ENCODE peak calls at places on chromosomes 5 and 9, in nine cellular contexts. B, X, W, K, P, E, H, D and Z are unnamed samples.
A peak's percentile ranks its signal among the peaks of the same experiment; 100 is the strongest.

GRCh38 chr9:93473411-93473810 is 20.0 kb upstream of the FAM120AOS start:
- DNase-seq in B (no peak), X (peak; percentile 29), H (no peak), K (no peak), E (no peak), W (peak; percentile 70), P (no peak), D (no peak), Z (peak; percentile 24)

GRCh38 chr5:59666709-59667108 is 226.8 kb downstream of the PDE4D start:
- DNase-seq in H (peak; percentile 13), X (no peak), W (no peak), P (no peak), B (no peak), E (no peak), D (no peak), K (no peak), Z (no peak)

GRCh38 chr5:159099049-159099760 is 511 bp downstream of the EBF1 start:
- DNase-seq in W (peak; percentile 86), D (peak; percentile 40), B (no peak), P (no peak), X (peak; percentile 64), K (no peak), E (no peak), H (no peak), Z (peak; percentile 60)

GRCh38 chr9:89657765-89658164 is 53.0 kb downstream of the GADD45G start:
- DNase-seq in K (no peak), B (no peak), D (no peak), X (no peak), H (no peak), P (no peak), W (no peak), E (peak; percentile 20), Z (no peak)

GRCh38 chr9:14277202-14277601 is 36.7 kb downstream of the NFIB start:
- DNase-seq in P (no peak), B (no peak), H (no peak), W (peak; percentile 69), E (no peak), D (no peak), X (peak; percentile 43), K (no peak), Z (peak; percentile 65)

GRCh38 chr9:81588148-81588874 is 101.0 kb downstream of the TLE1 start:
- DNase-seq in B (no peak), H (peak; percentile 44), D (no peak), P (no peak), W (peak; percentile 90), K (no peak), X (peak; percentile 84), E (no peak), Z (no peak)

GRCh38 chr5:3912790-3913189 is 317.2 kb downstream of the IRX1 start:
- DNase-seq in B (no peak), X (no peak), H (no peak), P (no peak), E (no peak), W (no peak), K (no peak), D (no peak), Z (no peak)

GRCh38 chr5:76041863-76042262 is 41.3 kb upstream of the SV2C start:
- DNase-seq in P (no peak), X (no peak), W (no peak), H (no peak), E (no peak), D (peak; percentile 73), B (no peak), K (no peak), Z (no peak)

GRCh38 chr5:41433552-41434181 is 76.7 kb downstream of the PLCXD3 start:
- DNase-seq in H (no peak), P (no peak), W (peak; percentile 36), E (no peak), X (no peak), B (no peak), D (peak; percentile 23), K (no peak), Z (no peak)

GRCh38 chr9:6811436-6811835 is 53.7 kb downstream of the KDM4C start:
- DNase-seq in E (no peak), B (no peak), H (no peak), W (peak; percentile 3), D (no peak), P (no peak), K (no peak), X (no peak), Z (no peak)

GRCh38 chr9:92385474-92385873 is 18.9 kb downstream of the OGN start:
- DNase-seq in P (no peak), H (no peak), D (no peak), K (no peak), E (no peak), B (no peak), W (no peak), X (no peak), Z (peak; percentile 35)

GRCh38 chr9:124654431-124654830 is 116.7 kb downstream of the NR6A1 start:
- DNase-seq in D (no peak), P (no peak), B (no peak), H (no peak), W (peak; percentile 50), K (no peak), X (peak; percentile 31), E (no peak), Z (no peak)

GRCh38 chr5:95644351-95645042 is 2.1 kb upstream of the RFESD start:
- DNase-seq in K (no peak), D (peak; percentile 42), E (no peak), W (peak; percentile 74), X (peak; percentile 66), H (peak; percentile 63), B (no peak), P (peak; percentile 8), Z (peak; percentile 72)

GRCh38 chr5:36792560-36793180 is 83.9 kb upstream of the NIPBL start:
- DNase-seq in E (no peak), W (no peak), P (no peak), X (no peak), K (no peak), H (no peak), B (no peak), D (no peak), Z (no peak)

GRCh38 chr9:87034891-87035290 is 87.6 kb upstream of the GAS1 start:
- DNase-seq in P (no peak), B (no peak), E (no peak), K (no peak), W (peak; percentile 48), X (no peak), H (no peak), D (no peak), Z (no peak)

GRCh38 chr9:2157277-2158105 is 142.3 kb downstream of the SMARCA2 start:
- DNase-seq in K (no peak), W (peak; percentile 92), E (no peak), X (peak; percentile 78), D (no peak), B (no peak), P (peak; percentile 49), H (peak; percentile 18), Z (peak; percentile 70)

GRCh38 chr5:154236-154635 is 37.1 kb upstream of the LRRC14B start:
- DNase-seq in D (no peak), K (no peak), E (no peak), X (no peak), W (peak; percentile 19), B (no peak), P (no peak), H (no peak), Z (peak; percentile 65)

GRCh38 chr5:169904059-169904458 is 76.2 kb downstream of the INSYN2B start:
- DNase-seq in K (no peak), P (no peak), W (peak; percentile 59), X (peak; percentile 24), D (no peak), E (no peak), B (no peak), H (no peak), Z (peak; percentile 31)

GRCh38 chr9:82188817-82189216 is 200.2 kb downstream of the SPATA31D1 start:
- DNase-seq in H (no peak), P (no peak), B (no peak), X (no peak), D (no peak), W (no peak), E (no peak), K (no peak), Z (peak; percentile 9)

GRCh38 chr5:40447438-40447837 is 232.3 kb upstream of the PTGER4 start:
- DNase-seq in P (no peak), X (no peak), E (no peak), D (no peak), K (no peak), B (no peak), W (peak; percentile 40), H (no peak), Z (peak; percentile 18)

GRCh38 chr5:139473565-139473964 is 2.8 kb downstream of the SMIM33 start:
- DNase-seq in H (no peak), X (peak; percentile 48), P (no peak), B (no peak), W (peak; percentile 58), D (no peak), E (no peak), K (no peak), Z (peak; percentile 27)

GRCh38 chr9:123996731-123997421 is 14.7 kb upstream of the LHX2 start:
- DNase-seq in P (no peak), H (no peak), B (no peak), D (peak; percentile 29), E (no peak), W (peak; percentile 43), K (no peak), X (peak; percentile 44), Z (peak; percentile 58)

GRCh38 chr5:170270670-170271069 is 26.9 kb downstream of the LCP2 start:
- DNase-seq in E (no peak), K (no peak), D (no peak), B (no peak), P (no peak), W (no peak), H (no peak), X (no peak), Z (no peak)

GRCh38 chr9:94011134-94011533 is 56.0 kb upstream of the BARX1 start:
- DNase-seq in P (no peak), B (no peak), H (peak; percentile 19), D (no peak), K (no peak), X (peak; percentile 68), E (no peak), W (peak; percentile 66), Z (no peak)

GRCh38 chr5:115815693-115816225 is 700 bp downstream of the CDO1 start:
- DNase-seq in W (peak; percentile 32), H (no peak), D (peak; percentile 39), K (no peak), P (peak; percentile 38), X (peak; percentile 30), B (no peak), E (no peak), Z (no peak)

GRCh38 chr5:176574297-176574591 is 25.1 kb downstream of the CDHR2 start:
- DNase-seq in H (no peak), B (no peak), D (no peak), E (no peak), X (no peak), K (no peak), W (no peak), P (no peak), Z (no peak)

GRCh38 chr9:36207546-36208012 is 16.9 kb downstream of the CLTA start:
- DNase-seq in H (no peak), B (no peak), D (no peak), K (no peak), W (peak; percentile 81), P (no peak), E (no peak), X (peak; percentile 35), Z (peak; percentile 40)